ENCODE peak calls at places on chromosomes 11 and 22, in seven cellular contexts. H, J, O, C, R, T and L are unnamed samples.

GRCh38 chr22:47152236-47152635 is 389.8 kb downstream of the TBC1D22A start:
- DNase-seq in H (no peak), J (no peak), O (no peak), C (peak; percentile 54), R (no peak), T (no peak), L (no peak)

GRCh38 chr11:131663403-131664200 is 293.2 kb downstream of the NTM start:
- DNase-seq in H (no peak), J (no peak), O (no peak), C (no peak), R (no peak), T (no peak), L (no peak)

GRCh38 chr11:6604081-6604626 is 580 bp downstream of the ILK start:
- DNase-seq in H (no peak), J (peak; percentile 64), O (peak; percentile 66), C (peak; percentile 71), R (peak; percentile 37), T (peak; percentile 49), L (peak; percentile 45)

GRCh38 chr11:6200975-6201374 is 2.0 kb downstream of the OR52W1 start:
- DNase-seq in H (peak; percentile 39), J (no peak), O (no peak), C (no peak), R (no peak), T (no peak), L (peak; percentile 47)

GRCh38 chr11:130623909-130624668 is 175.6 kb downstream of the ADAMTS15 start:
- DNase-seq in H (no peak), J (no peak), O (no peak), C (no peak), R (no peak), T (no peak), L (no peak)

GRCh38 chr11:107999759-108000455 is 8.8 kb upstream of the CUL5 start:
- DNase-seq in H (no peak), J (peak; percentile 21), O (no peak), C (no peak), R (peak; percentile 61), T (peak; percentile 85), L (no peak)

GRCh38 chr11:94602430-94603372 is 35.5 kb downstream of the PIWIL4 start:
- DNase-seq in H (peak; percentile 61), J (peak; percentile 72), O (no peak), C (peak; percentile 46), R (peak; percentile 41), T (no peak), L (peak; percentile 67)

GRCh38 chr22:46007003-46007847 is 30.3 kb upstream of the WNT7B start:
- DNase-seq in H (peak; percentile 75), J (peak; percentile 60), O (no peak), C (peak; percentile 85), R (peak; percentile 66), T (no peak), L (peak; percentile 69)

GRCh38 chr11:121575250-121575962 is 122.6 kb upstream of the SORL1-AS1 start:
- DNase-seq in H (peak; percentile 50), J (peak; percentile 35), O (peak; percentile 33), C (no peak), R (no peak), T (no peak), L (peak; percentile 32)

GRCh38 chr11:59523541-59523940 is 12.2 kb downstream of the OR4D9 start:
- DNase-seq in H (no peak), J (no peak), O (no peak), C (no peak), R (peak; percentile 30), T (no peak), L (no peak)

GRCh38 chr11:76096552-76096951 is 109.8 kb downstream of the WNT11 start:
- DNase-seq in H (no peak), J (no peak), O (no peak), C (no peak), R (peak; percentile 7), T (no peak), L (no peak)

GRCh38 chr22:27239520-27239919 is 562.0 kb downstream of the MN1 start:
- DNase-seq in H (no peak), J (no peak), O (no peak), C (no peak), R (no peak), T (no peak), L (no peak)

GRCh38 chr11:112318193-112318592 is 57.5 kb upstream of the PLET1 start:
- DNase-seq in H (no peak), J (no peak), O (no peak), C (no peak), R (peak; percentile 68), T (no peak), L (no peak)

GRCh38 chr22:31329029-31329428 is 17.1 kb downstream of the PATZ1 start:
- DNase-seq in H (no peak), J (no peak), O (no peak), C (no peak), R (no peak), T (no peak), L (no peak)

GRCh38 chr22:35064664-35065063 is 1.3 kb upstream of the ISX start:
- DNase-seq in H (no peak), J (no peak), O (peak; percentile 67), C (no peak), R (no peak), T (no peak), L (no peak)

GRCh38 chr11:76698321-76699043 is 27.9 kb upstream of the LRRC32 start:
- DNase-seq in H (no peak), J (no peak), O (no peak), C (no peak), R (peak; percentile 50), T (peak; percentile 74), L (no peak)

GRCh38 chr22:28674121-28674563 is 5.5 kb downstream of the TTC28 start:
- DNase-seq in H (no peak), J (no peak), O (no peak), C (no peak), R (no peak), T (no peak), L (no peak)

GRCh38 chr11:124754309-124754708 is 2.3 kb upstream of the VSIG2 start:
- DNase-seq in H (no peak), J (no peak), O (no peak), C (no peak), R (no peak), T (no peak), L (no peak)

GRCh38 chr11:46472662-46472994 is 81.1 kb upstream of the CHRM4 start:
- DNase-seq in H (no peak), J (peak; percentile 35), O (peak; percentile 52), C (no peak), R (no peak), T (no peak), L (peak; percentile 46)

GRCh38 chr11:119315139-119316016 is 1.6 kb downstream of the MCAM start:
- DNase-seq in H (peak; percentile 35), J (peak; percentile 56), O (no peak), C (peak; percentile 82), R (no peak), T (peak; percentile 82), L (no peak)

GRCh38 chr11:114156766-114157165 is 97.3 kb downstream of the ZBTB16 start:
- DNase-seq in H (no peak), J (no peak), O (no peak), C (no peak), R (no peak), T (no peak), L (no peak)
- H3K4me1 ChIP-seq in H (peaks cover 95% of the 10 kb centered on the region), J (peaks cover 99% of the 10 kb centered on the region), O (peaks cover 14% of the 10 kb centered on the region), C (peaks cover 62% of the 10 kb centered on the region), R (peaks cover 12% of the 10 kb centered on the region), T (peaks cover 4% of the 10 kb centered on the region), L (peaks cover 100% of the 10 kb centered on the region)

GRCh38 chr22:21948390-21948789 is 4.3 kb downstream of the PPM1F start:
- DNase-seq in H (no peak), J (no peak), O (no peak), C (no peak), R (no peak), T (no peak), L (no peak)

GRCh38 chr22:21947040-21948014 is 5.3 kb downstream of the PPM1F start:
- DNase-seq in H (no peak), J (no peak), O (no peak), C (no peak), R (peak; percentile 22), T (peak; percentile 57), L (no peak)

GRCh38 chr22:21949569-21949918 is 3.1 kb downstream of the PPM1F start:
- DNase-seq in H (no peak), J (no peak), O (no peak), C (no peak), R (no peak), T (no peak), L (no peak)

GRCh38 chr22:21949948-21950347 is 2.7 kb downstream of the PPM1F start:
- DNase-seq in H (no peak), J (no peak), O (no peak), C (no peak), R (no peak), T (no peak), L (no peak)

GRCh38 chr22:21948824-21949568 is 3.7 kb downstream of the PPM1F start:
- DNase-seq in H (no peak), J (no peak), O (no peak), C (no peak), R (no peak), T (no peak), L (no peak)
- H3K4me1 ChIP-seq in H (peaks cover 44% of the 10 kb centered on the region), J (peaks cover 14% of the 10 kb centered on the region), O (peaks cover 7% of the 10 kb centered on the region), C (no peaks in the 10 kb centered on the region), R (peaks cover 4% of the 10 kb centered on the region), T (peaks cover 2% of the 10 kb centered on the region), L (peaks cover 32% of the 10 kb centered on the region)

DNA sequence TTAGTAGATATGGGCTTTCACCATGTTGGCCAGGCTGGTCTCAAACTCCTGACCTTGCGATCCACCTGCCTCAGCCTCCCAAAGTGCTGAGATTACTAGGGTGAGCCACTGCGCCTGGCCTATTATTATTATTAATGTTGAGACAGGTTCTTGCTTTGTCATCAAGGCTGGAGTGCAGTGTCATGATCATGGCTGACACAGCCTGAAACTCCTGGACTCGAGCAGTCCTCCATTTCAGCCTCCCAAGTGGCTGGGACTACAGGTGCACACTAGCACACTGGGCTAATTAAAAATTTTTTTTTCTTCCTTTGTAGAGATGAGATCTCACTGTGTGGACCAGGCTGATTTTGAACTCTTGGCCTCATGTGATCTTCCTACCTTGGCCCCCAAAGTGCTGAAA is 102.0 kb downstream of the STIM1 start:
- DNase-seq in H (no peak), J (no peak), O (no peak), C (no peak), R (no peak), T (no peak), L (no peak)
- H3K4me1 ChIP-seq in H (peaks cover 58% of the 10 kb centered on the region), J (no peaks in the 10 kb centered on the region), O (no peaks in the 10 kb centered on the region), C (no peaks in the 10 kb centered on the region), R (peaks cover 31% of the 10 kb centered on the region), T (no peaks in the 10 kb centered on the region), L (peaks cover 22% of the 10 kb centered on the region)

DNA sequence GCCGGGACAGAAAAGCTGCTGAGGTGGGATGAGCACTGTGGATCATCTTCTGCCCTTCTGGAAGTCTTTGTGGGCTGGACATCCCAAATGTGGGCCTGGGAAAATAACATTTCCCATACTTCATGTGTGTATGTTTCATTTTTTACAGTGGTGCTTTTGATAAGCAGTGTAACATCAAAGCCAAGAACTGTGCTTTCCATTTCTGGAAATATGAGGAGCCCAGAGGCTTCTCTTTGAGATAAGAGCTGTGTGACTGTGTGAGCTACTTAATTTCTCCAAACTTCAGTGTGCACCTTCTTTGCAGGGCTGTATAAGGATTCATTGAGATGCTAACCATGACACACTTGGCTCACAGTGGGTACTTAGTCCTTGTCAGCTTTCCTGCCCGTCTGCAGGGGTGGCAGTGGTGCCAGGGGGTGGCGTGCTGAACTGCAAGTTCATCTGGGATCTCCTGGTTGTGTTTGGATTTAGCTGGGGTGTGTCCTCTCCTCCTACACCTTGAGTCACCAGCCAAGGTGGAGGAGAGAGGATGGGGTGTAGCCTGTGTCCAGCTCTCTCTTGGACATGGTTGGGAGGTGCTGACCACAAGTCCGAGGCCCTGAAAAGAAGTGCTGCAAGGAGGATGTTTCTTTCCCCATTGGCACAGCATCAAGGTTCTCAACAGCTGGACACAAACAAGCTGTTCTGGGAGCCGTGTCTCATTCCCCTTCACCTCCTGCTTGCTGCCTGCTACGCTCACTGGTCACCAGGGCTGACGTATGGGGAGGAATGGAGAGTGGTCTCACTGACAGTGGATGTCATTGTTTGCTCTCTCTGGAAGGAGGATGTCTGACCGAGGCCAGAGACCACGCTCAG is 139.4 kb downstream of the TEAD1 start:
- DNase-seq in H (no peak), J (no peak), O (peak; percentile 43), C (no peak), R (peak; percentile 70), T (no peak), L (peak; percentile 39)
- H3K4me1 ChIP-seq in H (peaks cover 75% of the 10 kb centered on the region), J (peaks cover 26% of the 10 kb centered on the region), O (no peaks in the 10 kb centered on the region), C (no peaks in the 10 kb centered on the region), R (peaks cover 92% of the 10 kb centered on the region), T (peaks cover 2% of the 10 kb centered on the region), L (peaks cover 77% of the 10 kb centered on the region)